ENCODE peak calls at places on chromosomes 11 and 22, in eight cellular contexts. C is PC-3, U is RWPE2, B is heart left ventricle, T is PC-9, A is BE2C, X is aorta, J is SJCRH30. H is an unnamed sample. For H3K9me3, the result is how much of the 10 kb centered on the place peaks cover.

GRCh38 chr22:41367680-41368542 is 13.8 kb upstream of the TEF start:
- DNase-seq in C (no peak), U (no peak), B (peak), T (peak), A (peak), X (no peak), J (peak), H (no peak)

GRCh38 chr11:69614085-69614484 is 26.9 kb upstream of the CCND1 start:
- DNase-seq in C (no peak), U (no peak), B (no peak), T (no peak), A (no peak), X (peak), J (no peak), H (no peak)

GRCh38 chr11:105937738-105938137 is 84.3 kb downstream of the MSANTD4 start:
- DNase-seq in C (no peak), U (no peak), B (no peak), T (no peak), A (no peak), X (no peak), J (no peak), H (no peak)

GRCh38 chr22:40626826-40627225 is 9.7 kb downstream of the MRTFA start:
- DNase-seq in C (no peak), U (no peak), B (no peak), T (no peak), A (no peak), X (no peak), J (no peak), H (no peak)

GRCh38 chr11:63738720-63739360 is 29.7 kb downstream of the ZFTA start:
- DNase-seq in C (peak), U (no peak), B (peak), T (peak), A (peak), X (no peak), J (peak), H (peak)

GRCh38 chr11:45659818-45660160 is 5.6 kb downstream of the CHST1 start:
- DNase-seq in C (no peak), U (no peak), B (no peak), T (no peak), A (no peak), X (peak), J (no peak), H (no peak)

GRCh38 chr11:95877288-95877687 is 46.6 kb downstream of the MTMR2 start:
- DNase-seq in C (peak), U (no peak), B (no peak), T (peak), A (no peak), X (no peak), J (no peak), H (no peak)

GRCh38 chr22:27997538-27997937 is 78.5 kb upstream of the PITPNB start:
- DNase-seq in C (no peak), U (peak), B (no peak), T (no peak), A (peak), X (peak), J (no peak), H (no peak)

GRCh38 chr11:123251656-123252344 is 56.8 kb upstream of the CLMP start:
- DNase-seq in C (no peak), U (no peak), B (peak), T (no peak), A (no peak), X (peak), J (no peak), H (no peak)

GRCh38 chr11:44327730-44328691 is 18.1 kb upstream of the ALX4 start:
- DNase-seq in C (no peak), U (no peak), B (no peak), T (no peak), A (no peak), X (no peak), J (no peak), H (no peak)

GRCh38 chr11:27444801-27445215 is 27.8 kb downstream of the LGR4 start:
- DNase-seq in C (peak), U (no peak), B (no peak), T (peak), A (no peak), X (no peak), J (peak), H (no peak)

GRCh38 chr11:102287963-102288744 is 29.1 kb upstream of the BIRC3 start:
- DNase-seq in C (peak), U (no peak), B (peak), T (peak), A (peak), X (no peak), J (peak), H (no peak)

GRCh38 chr11:2649848-2650247 is 49.9 kb downstream of the KCNQ1OT1 start:
- DNase-seq in C (no peak), U (no peak), B (no peak), T (no peak), A (no peak), X (no peak), J (no peak), H (no peak)
- H3K9me3 ChIP-seq in C (under half), U (under half), B (under half), T (half or more), A (under half), X (under half), J (half or more), H (under half)

GRCh38 chr22:48418831-48419230 is 1408.8 kb downstream of the BRD1 start:
- DNase-seq in C (no peak), U (no peak), B (no peak), T (no peak), A (no peak), X (peak), J (no peak), H (no peak)
- H3K9me3 ChIP-seq in C (under half), U (under half), B (under half), T (under half), A (under half), X (under half), J (under half), H (under half)

GRCh38 chr22:49595465-49596078 is 232.1 kb downstream of the BRD1 start:
- DNase-seq in C (no peak), U (no peak), B (no peak), T (no peak), A (no peak), X (no peak), J (no peak), H (no peak)
- H3K9me3 ChIP-seq in C (under half), U (under half), B (under half), T (under half), A (under half), X (under half), J (under half), H (under half)

DNA sequence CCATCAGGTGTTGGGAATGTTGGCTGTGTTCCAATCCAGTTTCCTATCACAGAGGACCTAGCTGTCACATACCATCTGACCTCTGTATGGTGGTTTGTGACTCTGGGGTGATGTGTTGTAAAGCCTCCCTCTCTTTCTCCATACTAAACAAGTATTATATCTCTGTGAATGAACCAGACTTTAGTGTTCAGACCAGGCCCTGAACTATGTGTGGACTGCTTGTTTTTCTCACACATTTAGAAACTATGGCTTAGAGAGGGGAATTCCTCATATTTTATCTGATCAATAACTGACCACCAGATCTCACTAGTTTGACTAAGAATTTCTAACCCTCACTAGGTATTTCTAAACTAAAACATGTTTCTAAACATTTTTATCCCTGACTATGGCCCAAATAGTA is 17.5 kb downstream of the NCR3LG1 start:
- DNase-seq in C (no peak), U (no peak), B (no peak), T (no peak), A (no peak), X (no peak), J (no peak), H (no peak)
- H3K9me3 ChIP-seq in C (under half), U (under half), B (under half), T (under half), A (under half), X (under half), J (under half), H (under half)

GRCh38 chr11:3995949-3996554 is 98.5 kb upstream of the RRM1 start:
- DNase-seq in C (peak), U (no peak), B (no peak), T (no peak), A (peak), X (no peak), J (peak), H (no peak)
- H3K9me3 ChIP-seq in C (under half), U (under half), B (under half), T (under half), A (under half), X (under half), J (under half), H (under half)

DNA sequence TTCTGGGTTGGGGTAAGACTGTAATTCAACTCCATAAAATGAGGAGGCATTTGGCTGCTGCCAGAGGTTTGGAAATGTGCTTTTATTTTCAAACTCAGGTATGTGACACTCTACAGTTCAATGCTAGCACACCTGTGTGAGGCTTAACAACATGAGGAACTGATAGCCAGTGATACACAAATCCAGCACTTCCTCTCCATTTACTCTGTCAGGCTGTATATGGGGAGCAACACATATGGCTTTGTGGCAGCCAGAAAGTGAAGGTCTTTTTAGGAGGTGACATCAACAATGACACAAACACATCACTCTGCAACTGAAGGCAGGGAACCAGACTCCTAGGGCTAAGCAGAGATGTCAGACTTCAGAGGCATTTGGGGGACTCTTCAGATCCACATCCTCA is 4.6 kb upstream of the LYVE1 start:
- DNase-seq in C (no peak), U (no peak), B (no peak), T (no peak), A (no peak), X (no peak), J (no peak), H (no peak)
- H3K9me3 ChIP-seq in C (under half), U (under half), B (under half), T (under half), A (under half), X (under half), J (under half), H (under half)

H was measured in T-helper 17 cell.